ENCODE peak calls at places on chromosomes 1 and 21, in four cellular contexts. M is IMR-90, Z is K562, I is GM12878. J is an unnamed sample.

GRCh38 chr1:217747156-217747769 is 116.1 kb downstream of the SPATA17 start:
- DNase-seq in M (peak; percentile 41), Z (peak; percentile 12), I (no peak), J (peak; percentile 34)

GRCh38 chr1:226781937-226782609 is 43.0 kb upstream of the ITPKB start:
- DNase-seq in M (no peak), Z (no peak), I (no peak), J (no peak)

GRCh38 chr1:42962641-42963377 is 4.1 kb upstream of the SLC2A1 start:
- DNase-seq in M (peak; percentile 73), Z (peak; percentile 84), I (no peak), J (no peak)

GRCh38 chr1:147334292-147334691 is 91.8 kb downstream of the CHD1L start:
- DNase-seq in M (no peak), Z (no peak), I (no peak), J (no peak)

GRCh38 chr1:165851034-165851658 is 23.7 kb downstream of the UCK2 start:
- DNase-seq in M (peak; percentile 40), Z (no peak), I (no peak), J (no peak)

GRCh38 chr1:239719642-239720258 is 333.4 kb downstream of the CHRM3 start:
- DNase-seq in M (no peak), Z (no peak), I (no peak), J (no peak)

GRCh38 chr1:54663723-54664122 is 22.1 kb downstream of the MROH7 start:
- DNase-seq in M (no peak), Z (no peak), I (no peak), J (no peak)

GRCh38 chr1:226312065-226312464 is 3.1 kb upstream of the LIN9 start:
- DNase-seq in M (no peak), Z (no peak), I (no peak), J (no peak)

GRCh38 chr1:203170625-203171330 is 4.8 kb downstream of the MYBPH start:
- DNase-seq in M (peak; percentile 22), Z (no peak), I (no peak), J (no peak)

GRCh38 chr1:167517535-167518330 is 596 bp downstream of the CD247 start:
- DNase-seq in M (no peak), Z (peak; percentile 84), I (no peak), J (no peak)

GRCh38 chr1:8739377-8739776 is 78.1 kb downstream of the RERE start:
- DNase-seq in M (no peak), Z (no peak), I (no peak), J (no peak)

GRCh38 chr1:203171341-203172183 is 4.1 kb downstream of the MYBPH start:
- DNase-seq in M (no peak), Z (no peak), I (no peak), J (no peak)

GRCh38 chr1:113217447-113218208 is 144.6 kb downstream of the LRIG2 start:
- DNase-seq in M (no peak), Z (peak; percentile 64), I (no peak), J (no peak)

GRCh38 chr1:173354937-173355280 is 122.2 kb upstream of the PRDX6 start:
- DNase-seq in M (no peak), Z (no peak), I (no peak), J (no peak)

GRCh38 chr1:161180643-161181042 is 3.3 kb upstream of the B4GALT3 start:
- DNase-seq in M (no peak), Z (peak; percentile 26), I (no peak), J (no peak)

GRCh38 chr21:35371217-35371616 is 322.1 kb upstream of the RUNX1 start:
- DNase-seq in M (no peak), Z (no peak), I (no peak), J (no peak)

GRCh38 chr1:173963477-173963876 is 46.4 kb upstream of the SERPINC1 start:
- DNase-seq in M (no peak), Z (no peak), I (no peak), J (no peak)

GRCh38 chr1:178025613-178026356 is 55.9 kb upstream of the SEC16B start:
- DNase-seq in M (no peak), Z (no peak), I (no peak), J (no peak)

GRCh38 chr1:68057050-68057449 is 6.6 kb upstream of the DIRAS3 start:
- DNase-seq in M (no peak), Z (no peak), I (no peak), J (no peak)

GRCh38 chr1:65147424-65148177 is 402 bp upstream of the AK4 start:
- DNase-seq in M (no peak), Z (peak; percentile 85), I (no peak), J (peak; percentile 11)

GRCh38 chr1:54297596-54298283 is 97.8 kb downstream of the MRPL37 start:
- DNase-seq in M (no peak), Z (no peak), I (no peak), J (peak; percentile 23)

GRCh38 chr1:203439086-203439620 is 36.5 kb upstream of the PRELP start:
- DNase-seq in M (no peak), Z (no peak), I (no peak), J (no peak)

GRCh38 chr1:204432708-204433107 is 21.1 kb upstream of the PPP1R15B start:
- DNase-seq in M (no peak), Z (no peak), I (no peak), J (no peak)

GRCh38 chr1:19758227-19758830 is 41.4 kb downstream of the TMCO4 start:
- DNase-seq in M (peak; percentile 84), Z (no peak), I (no peak), J (no peak)

GRCh38 chr1:75074719-75075395 is 59.3 kb upstream of the LHX8 start:
- DNase-seq in M (no peak), Z (no peak), I (no peak), J (no peak)

GRCh38 chr1:63051356-63051755 is 267.4 kb downstream of the ATG4C start:
- DNase-seq in M (no peak), Z (no peak), I (no peak), J (no peak)

GRCh38 chr1:20716232-20716631 is 1.6 kb downstream of the KIF17 start:
- DNase-seq in M (no peak), Z (no peak), I (no peak), J (no peak)

GRCh38 chr1:16631248-16632043 is 18.1 kb upstream of the NBPF1 start:
- DNase-seq in M (no peak), Z (peak; percentile 49), I (no peak), J (no peak)

DNA sequence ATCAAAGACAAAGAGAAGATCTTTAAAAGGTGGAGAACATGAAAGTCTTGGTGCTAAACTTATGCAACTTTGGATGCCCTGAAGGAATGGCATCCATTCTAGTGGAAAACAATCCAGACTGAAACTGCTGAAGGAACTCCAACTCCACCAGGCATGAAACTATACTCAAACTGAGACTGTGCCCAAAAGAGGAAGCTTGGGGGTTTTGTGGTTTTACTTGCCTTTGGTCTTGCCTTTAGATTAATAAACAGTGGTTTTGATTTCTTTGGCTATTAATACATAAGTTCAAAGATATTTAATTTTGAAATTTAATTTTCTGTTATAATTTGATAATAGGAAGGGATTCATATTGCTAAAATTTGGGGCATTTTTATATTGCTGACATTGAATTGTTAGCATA is 17.4 kb upstream of the SLC30A10 start:
- DNase-seq in M (no peak), Z (no peak), I (no peak), J (no peak)
- H3K4me3 ChIP-seq in M (no peak overlapping the region), Z (no peak overlapping the region), I (no peak overlapping the region), J (no peak overlapping the region)

GRCh38 chr1:183185941-183186490 is at the start of gene LAMC2:
- DNase-seq in M (peak; percentile 52), Z (no peak), I (no peak), J (peak; percentile 46)
- TF ChIP-seq FOS in M (no peak), Z (no peak), I (no peak), J (peak; percentile 53)

GRCh38 chr1:205568469-205569361 is 63.1 kb downstream of the ELK4 start:
- DNase-seq in M (no peak), Z (peak; percentile 65), I (no peak), J (no peak)
- H3K4me3 ChIP-seq in M (peak overlapping the region; percentile 23), Z (no peak overlapping the region), I (no peak overlapping the region), J (no peak overlapping the region)

GRCh38 chr1:233180626-233181364 is 114.7 kb downstream of the PCNX2 start:
- DNase-seq in M (no peak), Z (no peak), I (no peak), J (peak; percentile 25)

GRCh38 chr1:233188061-233188460 is 107.5 kb downstream of the PCNX2 start:
- DNase-seq in M (no peak), Z (no peak), I (no peak), J (no peak)

GRCh38 chr1:233182587-233182986 is 112.9 kb downstream of the PCNX2 start:
- DNase-seq in M (no peak), Z (no peak), I (no peak), J (no peak)

GRCh38 chr1:233183226-233184020 is 112.1 kb downstream of the PCNX2 start:
- DNase-seq in M (peak; percentile 63), Z (no peak), I (no peak), J (no peak)
- TF ChIP-seq FOS in M (no peak), Z (no peak), I (no peak), J (peak; percentile 12)

DNA sequence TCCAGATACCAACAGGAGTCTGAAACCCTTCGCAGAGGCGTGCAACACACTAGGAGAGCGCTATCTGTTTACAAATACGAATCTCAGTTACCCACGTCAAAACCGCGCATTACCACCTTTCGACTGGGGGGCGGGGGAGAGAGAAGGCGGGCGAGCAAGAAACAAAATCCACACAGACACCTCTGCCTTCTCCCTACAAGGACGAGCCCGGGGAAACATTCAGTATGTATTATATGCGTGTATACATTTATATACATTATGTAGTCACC is 722 bp downstream of the TUT4 start:
- DNase-seq in M (peak; percentile 80), Z (peak; percentile 35), I (no peak), J (no peak)
- H3K4me3 ChIP-seq in M (peak overlapping the region; percentile 91), Z (peak overlapping the region; percentile 77), I (peak overlapping the region; percentile 81), J (peak overlapping the region; percentile 96)

GRCh38 chr1:117964290-117965038 is 34.9 kb downstream of the WDR3 start:
- DNase-seq in M (peak; percentile 15), Z (no peak), I (no peak), J (peak; percentile 50)

GRCh38 chr1:117970251-117970650 is 40.7 kb downstream of the WDR3 start:
- DNase-seq in M (no peak), Z (no peak), I (no peak), J (no peak)

GRCh38 chr1:117971777-117972176 is 42.2 kb downstream of the WDR3 start:
- DNase-seq in M (no peak), Z (no peak), I (no peak), J (no peak)

GRCh38 chr1:117967472-117967871 is 37.9 kb downstream of the WDR3 start:
- DNase-seq in M (peak; percentile 65), Z (no peak), I (no peak), J (no peak)

GRCh38 chr1:117967900-117968299 is 38.4 kb downstream of the WDR3 start:
- DNase-seq in M (peak; percentile 15), Z (no peak), I (no peak), J (no peak)
- TF ChIP-seq FOS in M (no peak), Z (no peak), I (no peak), J (no peak)